ENCODE peak calls at places on chromosomes 12 and 14, in eight cellular contexts. One of them, this sample, is unnamed.

GRCh38 chr12:5568325-5568981 is 136.5 kb downstream of the NTF3 start:
- DNase-seq in neural progenitor cell: no peak
- DNase-seq in T-helper 1 cell: no peak
- DNase-seq in left ventricle myocardium inferior: no peak
- DNase-seq in NCI-H1105: no peak
- DNase-seq in mucosa of gallbladder: no peak
- DNase-seq in MM.1S: no peak
- DNase-seq in NCI-H1417: no peak
- DNase-seq in this sample: no peak

GRCh38 chr14:92607702-92608429 is 94.3 kb downstream of the RIN3 start:
- DNase-seq in T-helper 1 cell: no peak
- DNase-seq in NCI-H1417: no peak
- DNase-seq in neural progenitor cell: no peak
- DNase-seq in left ventricle myocardium inferior: no peak
- DNase-seq in mucosa of gallbladder: no peak
- DNase-seq in MM.1S: no peak
- DNase-seq in NCI-H1105: no peak
- DNase-seq in this sample: no peak

GRCh38 chr14:97077253-97077653 is 280.1 kb downstream of the VRK1 start:
- DNase-seq in mucosa of gallbladder: peak; percentile 51
- DNase-seq in NCI-H1417: no peak
- DNase-seq in T-helper 1 cell: no peak
- DNase-seq in MM.1S: no peak
- DNase-seq in left ventricle myocardium inferior: peak; percentile 37
- DNase-seq in NCI-H1105: no peak
- DNase-seq in neural progenitor cell: peak; percentile 53
- DNase-seq in this sample: no peak

GRCh38 chr12:75995691-75996090 is 35.9 kb downstream of the PHLDA1 start:
- DNase-seq in NCI-H1105: no peak
- DNase-seq in left ventricle myocardium inferior: no peak
- DNase-seq in mucosa of gallbladder: no peak
- DNase-seq in T-helper 1 cell: no peak
- DNase-seq in MM.1S: no peak
- DNase-seq in neural progenitor cell: no peak
- DNase-seq in NCI-H1417: peak; percentile 17
- DNase-seq in this sample: no peak

GRCh38 chr12:93050748-93051081 is 121.6 kb upstream of the EEA1 start:
- DNase-seq in neural progenitor cell: no peak
- DNase-seq in NCI-H1417: no peak
- DNase-seq in left ventricle myocardium inferior: no peak
- DNase-seq in MM.1S: no peak
- DNase-seq in NCI-H1105: no peak
- DNase-seq in mucosa of gallbladder: no peak
- DNase-seq in T-helper 1 cell: no peak
- DNase-seq in this sample: no peak

GRCh38 chr14:68513838-68514610 is 278.8 kb downstream of the ZFP36L1 start:
- DNase-seq in neural progenitor cell: no peak
- DNase-seq in left ventricle myocardium inferior: no peak
- DNase-seq in NCI-H1105: no peak
- DNase-seq in MM.1S: no peak
- DNase-seq in T-helper 1 cell: no peak
- DNase-seq in NCI-H1417: no peak
- DNase-seq in mucosa of gallbladder: no peak
- DNase-seq in this sample: no peak

GRCh38 chr14:29222671-29223268 is 456.2 kb downstream of the FOXG1 start:
- DNase-seq in NCI-H1105: peak; percentile 41
- DNase-seq in mucosa of gallbladder: peak; percentile 11
- DNase-seq in neural progenitor cell: no peak
- DNase-seq in MM.1S: peak; percentile 51
- DNase-seq in NCI-H1417: peak; percentile 89
- DNase-seq in left ventricle myocardium inferior: no peak
- DNase-seq in T-helper 1 cell: no peak
- DNase-seq in this sample: no peak

GRCh38 chr14:48250575-48250974 is 575.2 kb upstream of the MDGA2 start:
- DNase-seq in T-helper 1 cell: no peak
- DNase-seq in mucosa of gallbladder: no peak
- DNase-seq in NCI-H1417: no peak
- DNase-seq in NCI-H1105: no peak
- DNase-seq in left ventricle myocardium inferior: no peak
- DNase-seq in MM.1S: no peak
- DNase-seq in neural progenitor cell: no peak
- DNase-seq in this sample: no peak

GRCh38 chr12:12804432-12804886 is 8.7 kb upstream of the DDX47 start:
- DNase-seq in T-helper 1 cell: no peak
- DNase-seq in NCI-H1105: no peak
- DNase-seq in mucosa of gallbladder: no peak
- DNase-seq in NCI-H1417: no peak
- DNase-seq in neural progenitor cell: no peak
- DNase-seq in MM.1S: no peak
- DNase-seq in left ventricle myocardium inferior: no peak
- DNase-seq in this sample: no peak

GRCh38 chr12:10829994-10830393 is 3.8 kb upstream of the TAS2R10 start:
- DNase-seq in mucosa of gallbladder: no peak
- DNase-seq in neural progenitor cell: no peak
- DNase-seq in NCI-H1417: no peak
- DNase-seq in T-helper 1 cell: no peak
- DNase-seq in left ventricle myocardium inferior: no peak
- DNase-seq in NCI-H1105: no peak
- DNase-seq in MM.1S: no peak
- DNase-seq in this sample: no peak